ENCODE peak calls at places on chromosome 20, in four cellular contexts. S is K562; L is AG08395; Q is stimulated activated CD8-positive, alpha-beta memory T cell treated with anti-CD3 and anti-CD28 coated beads, Interleukin-7, amount 100 ng/mL, for 24 hours. A is an unnamed sample.

GRCh38 chr20:79565-79964 is 7.9 kb upstream of the DEFB125 start:
- DNase-seq in S (no peak), L (no peak), Q (no peak), A (no peak)

GRCh38 chr20:11845311-11845710 is 72.4 kb upstream of the BTBD3 start:
- DNase-seq in S (no peak), L (peak), Q (no peak), A (no peak)

GRCh38 chr20:49888341-49889244 is 26.7 kb downstream of the SPATA2 start:
- DNase-seq in S (peak), L (peak), Q (peak), A (peak)

GRCh38 chr20:32037929-32038328 is 14.1 kb upstream of the HCK start:
- DNase-seq in S (no peak), L (peak), Q (no peak), A (no peak)

GRCh38 chr20:48763183-48764030 is 64.4 kb downstream of the PREX1 start:
- DNase-seq in S (no peak), L (no peak), Q (no peak), A (no peak)

GRCh38 chr20:12575352-12576095 is 433.2 kb upstream of the SPTLC3 start:
- DNase-seq in S (no peak), L (no peak), Q (no peak), A (no peak)

GRCh38 chr20:4869290-4870193 is 131.8 kb downstream of the SLC23A2 start:
- DNase-seq in S (no peak), L (no peak), Q (no peak), A (no peak)

GRCh38 chr20:36606171-36607116 is 865 bp downstream of the RAB5IF start:
- DNase-seq in S (no peak), L (peak), Q (no peak), A (no peak)

GRCh38 chr20:5657190-5657872 is 92.9 kb upstream of the SHLD1 start:
- DNase-seq in S (no peak), L (peak), Q (no peak), A (peak)

GRCh38 chr20:42589976-42590639 is 599.6 kb downstream of the PTPRT start:
- DNase-seq in S (no peak), L (no peak), Q (no peak), A (no peak)

GRCh38 chr20:2814587-2815051 is at the start of gene C20orf141:
- DNase-seq in S (no peak), L (peak), Q (no peak), A (peak)

GRCh38 chr20:4962257-4962855 is 39.0 kb downstream of the SLC23A2 start:
- DNase-seq in S (no peak), L (no peak), Q (no peak), A (no peak)

GRCh38 chr20:36318166-36318565 is 12.0 kb downstream of the DLGAP4 start:
- DNase-seq in S (no peak), L (no peak), Q (no peak), A (no peak)

GRCh38 chr20:884983-885952 is 30.9 kb downstream of the ANGPT4 start:
- DNase-seq in S (no peak), L (peak), Q (no peak), A (no peak)

GRCh38 chr20:7924692-7925091 is 15.6 kb downstream of the HAO1 start:
- DNase-seq in S (no peak), L (peak), Q (no peak), A (no peak)

GRCh38 chr20:39117486-39117885 is 155.3 kb downstream of the DHX35 start:
- DNase-seq in S (no peak), L (no peak), Q (no peak), A (no peak)

GRCh38 chr20:44714701-44715494 is at the start of gene CCN5:
- DNase-seq in S (peak), L (peak), Q (no peak), A (no peak)